ENCODE peak calls at places on chromosome 5, in six cellular contexts. D is endothelial cell of umbilical vein, A is A549, M is K562, H is HepG2, O is GM12878. W is an unnamed sample.
A peak's percentile ranks its signal among the peaks of the same experiment; 100 is the strongest.

GRCh38 chr5:138468966-138469539 is 3.8 kb downstream of the EGR1 start:
- DNase-seq in D (peak; percentile 3), A (no peak), M (no peak), H (no peak), O (no peak), W (no peak)

GRCh38 chr5:79235578-79236363 is at the start of gene JMY:
- DNase-seq in D (peak; percentile 81), A (peak; percentile 82), M (peak; percentile 90), H (peak; percentile 75), O (no peak), W (peak; percentile 86)

GRCh38 chr5:142806769-142807377 is 36.7 kb downstream of the ARHGAP26 start:
- DNase-seq in D (no peak), A (no peak), M (no peak), H (peak; percentile 41), O (no peak), W (no peak)

GRCh38 chr5:8934455-8934854 is 611.4 kb downstream of the SEMA5A start:
- DNase-seq in D (no peak), A (no peak), M (no peak), H (no peak), O (no peak), W (no peak)

GRCh38 chr5:134506054-134507039 is 19.1 kb upstream of the JADE2 start:
- DNase-seq in D (no peak), A (peak; percentile 98), M (peak; percentile 66), H (peak; percentile 98), O (no peak), W (no peak)

GRCh38 chr5:122937914-122938313 is 92.5 kb downstream of the SNX24 start:
- DNase-seq in D (peak; percentile 6), A (no peak), M (no peak), H (no peak), O (no peak), W (no peak)

GRCh38 chr5:158812381-158812780 is 287.3 kb downstream of the EBF1 start:
- DNase-seq in D (peak; percentile 13), A (no peak), M (no peak), H (no peak), O (peak; percentile 51), W (peak; percentile 15)

GRCh38 chr5:180069589-180070247 is 1.8 kb downstream of the RNF130 start:
- DNase-seq in D (no peak), A (no peak), M (no peak), H (peak; percentile 56), O (no peak), W (peak; percentile 98)

GRCh38 chr5:55364537-55365055 is 56.8 kb downstream of the MTREX start:
- DNase-seq in D (no peak), A (no peak), M (no peak), H (no peak), O (peak; percentile 61), W (no peak)

GRCh38 chr5:145824040-145824439 is 11.1 kb downstream of the PRELID2 start:
- DNase-seq in D (no peak), A (no peak), M (no peak), H (no peak), O (no peak), W (no peak)

GRCh38 chr5:84642795-84643194 is 258.1 kb upstream of the EDIL3 start:
- DNase-seq in D (peak; percentile 22), A (no peak), M (no peak), H (no peak), O (no peak), W (no peak)

GRCh38 chr5:5350101-5350500 is 72.4 kb upstream of the ICE1 start:
- DNase-seq in D (no peak), A (peak; percentile 82), M (peak; percentile 45), H (peak; percentile 85), O (no peak), W (peak; percentile 77)

DNA sequence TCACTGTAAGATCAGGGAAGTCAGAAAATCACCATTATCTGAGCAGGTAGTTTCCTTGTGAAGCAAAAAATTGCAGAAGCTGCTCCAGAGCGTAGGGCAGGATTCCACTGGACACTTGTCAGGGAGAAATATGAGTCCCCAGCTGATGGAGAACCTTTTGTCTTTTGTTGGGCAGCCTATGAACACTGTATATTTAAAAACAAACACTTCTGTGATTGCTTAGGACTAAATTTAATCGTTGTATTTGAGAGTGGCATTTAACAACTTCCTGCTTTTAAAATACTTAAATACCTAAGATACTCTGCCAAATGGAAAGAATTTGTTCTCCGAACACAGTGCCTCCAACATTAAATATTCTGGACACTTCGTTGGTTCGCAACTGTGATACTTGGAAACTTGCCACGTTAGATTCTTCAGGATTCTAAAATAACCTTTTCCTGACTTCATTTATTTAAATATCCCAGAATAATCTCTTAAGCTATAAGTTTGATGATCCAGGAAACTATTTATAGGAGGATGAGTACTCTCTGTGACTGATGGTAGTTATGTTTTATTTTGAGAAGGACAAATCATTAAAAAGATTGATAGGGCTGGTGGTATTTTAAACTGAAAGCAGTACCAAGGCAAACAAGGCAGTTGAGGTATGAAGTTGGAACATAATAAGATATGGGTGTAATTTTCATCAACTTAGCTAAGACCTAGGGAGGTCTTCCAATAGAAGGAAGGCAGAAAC is 2.7 kb upstream of the HSPA4 start:
- DNase-seq in D (peak; percentile 66), A (no peak), M (no peak), H (no peak), O (no peak), W (no peak)
- TF ChIP-seq MYC in D (no peak), A (no peak), M (no peak), H (no peak), O (no peak), W (no peak)

DNA sequence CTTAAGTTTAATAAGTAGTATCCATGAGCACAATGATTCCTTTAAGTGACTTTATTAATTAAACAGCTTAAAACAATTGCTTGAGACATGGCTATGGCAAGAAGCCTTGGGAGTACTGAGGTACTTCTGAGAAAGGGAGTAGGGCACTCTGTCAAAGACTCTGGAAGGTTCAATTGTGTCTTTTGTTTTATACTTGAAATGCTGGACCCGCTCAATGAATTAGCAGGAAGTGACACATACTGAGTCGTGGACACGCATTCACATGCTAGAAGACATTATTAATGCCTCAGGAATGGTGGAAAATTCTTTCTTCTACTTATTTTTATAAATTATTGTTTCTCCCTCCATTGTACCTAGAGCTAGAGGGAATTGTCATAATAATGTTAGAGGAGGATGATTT is 347.3 kb upstream of the ZNF608 start:
- DNase-seq in D (peak; percentile 90), A (peak; percentile 12), M (no peak), H (no peak), O (no peak), W (no peak)
- TF ChIP-seq MYC in D (no peak), A (no peak), M (no peak), H (no peak), O (no peak), W (no peak)

GRCh38 chr5:52693279-52693678 is 94.4 kb upstream of the ITGA1 start:
- DNase-seq in D (peak; percentile 56), A (peak; percentile 42), M (no peak), H (peak; percentile 30), O (no peak), W (peak; percentile 9)

GRCh38 chr5:52690236-52690685 is 97.5 kb upstream of the ITGA1 start:
- DNase-seq in D (peak; percentile 49), A (no peak), M (no peak), H (no peak), O (no peak), W (no peak)

GRCh38 chr5:52692039-52692438 is 95.7 kb upstream of the ITGA1 start:
- DNase-seq in D (no peak), A (no peak), M (no peak), H (no peak), O (no peak), W (no peak)

GRCh38 chr5:52693836-52694235 is 93.9 kb upstream of the ITGA1 start:
- DNase-seq in D (no peak), A (no peak), M (no peak), H (no peak), O (no peak), W (no peak)

GRCh38 chr5:52692618-52693017 is 95.1 kb upstream of the ITGA1 start:
- DNase-seq in D (no peak), A (no peak), M (no peak), H (no peak), O (no peak), W (no peak)
- TF ChIP-seq MYC in D (no peak), A (no peak), M (no peak), H (no peak), O (no peak), W (no peak)

DNA sequence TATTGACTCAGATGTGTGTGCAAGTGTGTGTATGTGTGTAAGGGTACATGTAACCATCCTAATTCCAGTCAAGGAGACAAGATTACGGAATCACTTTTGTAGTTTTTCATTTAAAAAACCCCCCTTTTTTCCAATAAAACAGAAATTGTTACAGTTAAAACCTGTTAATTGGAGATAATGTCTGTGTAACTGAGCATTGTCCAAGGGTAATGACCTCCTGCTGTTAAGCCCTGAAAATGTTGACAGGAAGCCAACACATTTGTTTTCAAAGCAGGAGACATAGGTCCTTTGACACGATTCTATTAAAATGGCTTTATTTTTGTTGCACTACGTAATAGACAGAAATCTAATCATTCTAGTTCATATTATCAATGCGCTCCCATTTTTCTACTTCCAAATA is 457.3 kb upstream of the ARRDC3 start:
- DNase-seq in D (no peak), A (no peak), M (no peak), H (no peak), O (no peak), W (no peak)
- TF ChIP-seq MYC in D (no peak), A (no peak), M (no peak), H (no peak), O (no peak), W (no peak)